ENCODE peak calls at places on chromosomes 5 and 9, in seven cellular contexts. Y is effector memory CD4-positive, alpha-beta T cell; Q is HT1080; J is endodermal cell; R is NCI-H1092 treated with DMSO at 0.1 percent for 48 hours; W is NCI-H1930; E is cortex of kidney. C is an unnamed sample.

GRCh38 chr9:21542780-21543179 is 60.7 kb upstream of the IFNE start:
- DNase-seq in Y (no peak), Q (peak), J (no peak), R (no peak), W (no peak), E (no peak), C (no peak)

GRCh38 chr9:90645721-90646120 is 3.1 kb upstream of the DIRAS2 start:
- DNase-seq in Y (no peak), Q (no peak), J (no peak), R (peak), W (no peak), E (no peak), C (no peak)

GRCh38 chr9:15403155-15403554 is 19.5 kb upstream of the SNAPC3 start:
- DNase-seq in Y (no peak), Q (no peak), J (peak), R (no peak), W (no peak), E (no peak), C (no peak)

GRCh38 chr5:5347442-5347841 is 75.0 kb upstream of the ICE1 start:
- DNase-seq in Y (no peak), Q (no peak), J (no peak), R (no peak), W (no peak), E (no peak), C (no peak)

GRCh38 chr5:139131881-139132480 is 66.2 kb downstream of the SIL1 start:
- DNase-seq in Y (no peak), Q (no peak), J (no peak), R (peak), W (no peak), E (no peak), C (no peak)

GRCh38 chr5:177535125-177535524 is 18.4 kb upstream of the DDX41 start:
- DNase-seq in Y (no peak), Q (no peak), J (no peak), R (no peak), W (no peak), E (no peak), C (no peak)

GRCh38 chr5:146788918-146789317 is 89.6 kb downstream of the PPP2R2B start:
- DNase-seq in Y (no peak), Q (no peak), J (peak), R (no peak), W (no peak), E (no peak), C (no peak)

GRCh38 chr9:124676159-124676551 is 95.0 kb downstream of the NR6A1 start:
- DNase-seq in Y (no peak), Q (no peak), J (no peak), R (no peak), W (no peak), E (no peak), C (no peak)

GRCh38 chr9:123536455-123536868 is 180.5 kb downstream of the CRB2 start:
- DNase-seq in Y (no peak), Q (no peak), J (no peak), R (no peak), W (no peak), E (no peak), C (no peak)

GRCh38 chr5:139710370-139711066 is 62.4 kb downstream of the CXXC5 start:
- DNase-seq in Y (peak), Q (no peak), J (peak), R (peak), W (no peak), E (no peak), C (peak)

GRCh38 chr5:100828756-100829342 is 74.2 kb downstream of the ST8SIA4 start:
- DNase-seq in Y (no peak), Q (no peak), J (no peak), R (no peak), W (no peak), E (no peak), C (no peak)

GRCh38 chr5:72280655-72281069 is 39.4 kb downstream of the MRPS27 start:
- DNase-seq in Y (no peak), Q (peak), J (peak), R (no peak), W (no peak), E (no peak), C (no peak)

GRCh38 chr5:127442085-127442484 is 75.4 kb upstream of the PRRC1 start:
- DNase-seq in Y (no peak), Q (no peak), J (no peak), R (peak), W (no peak), E (no peak), C (no peak)

GRCh38 chr9:21017092-21017491 is 14.3 kb downstream of the HACD4 start:
- DNase-seq in Y (no peak), Q (peak), J (no peak), R (no peak), W (no peak), E (no peak), C (no peak)

GRCh38 chr5:140725799-140726471 is 25.7 kb downstream of the ZMAT2 start:
- DNase-seq in Y (peak), Q (peak), J (peak), R (no peak), W (peak), E (no peak), C (peak)

GRCh38 chr5:120297621-120298020 is 166.5 kb upstream of the PRR16 start:
- DNase-seq in Y (no peak), Q (no peak), J (no peak), R (no peak), W (no peak), E (no peak), C (no peak)

GRCh38 chr9:95370064-95370463 is 52.6 kb upstream of the FANCC start:
- DNase-seq in Y (no peak), Q (no peak), J (no peak), R (no peak), W (no peak), E (no peak), C (no peak)

GRCh38 chr5:170622933-170623332 is 119.1 kb downstream of the KCNIP1 start:
- DNase-seq in Y (no peak), Q (no peak), J (no peak), R (no peak), W (no peak), E (no peak), C (no peak)

GRCh38 chr9:36154213-36154952 is 14.8 kb upstream of the CCIN start:
- DNase-seq in Y (no peak), Q (peak), J (peak), R (no peak), W (no peak), E (no peak), C (no peak)

GRCh38 chr9:125854553-125855275 is 107.5 kb downstream of the PBX3 start:
- DNase-seq in Y (no peak), Q (no peak), J (no peak), R (no peak), W (no peak), E (no peak), C (no peak)